ENCODE peak calls at places on chromosome 4, in ten cellular contexts. I is cardiac muscle cell; Y is SK-N-SH; E is heart right ventricle; U is CD8-positive, alpha-beta T cell; A is thyroid gland; X is sigmoid colon; P is suprapubic skin; H is fibroblast of lung; F is tibial artery. B is an unnamed sample.

GRCh38 chr4:125789018-125789417 is 474.3 kb downstream of the FAT4 start:
- DNase-seq in I (peak; percentile 7), Y (no peak), E (no peak), U (no peak), A (no peak), X (no peak), P (no peak), H (peak; percentile 7), F (no peak), B (no peak)

GRCh38 chr4:4837921-4838601 is 21.4 kb upstream of the MSX1 start:
- DNase-seq in I (no peak), Y (no peak), E (no peak), U (no peak), A (no peak), X (no peak), P (peak; percentile 50), H (peak; percentile 62), F (no peak), B (no peak)

GRCh38 chr4:183256756-183257385 is 63.2 kb downstream of the CLDN22 start:
- DNase-seq in I (peak; percentile 68), Y (peak; percentile 70), E (peak; percentile 59), U (peak; percentile 35), A (peak; percentile 42), X (peak; percentile 73), P (no peak), H (peak; percentile 37), F (peak; percentile 60), B (peak; percentile 70)

GRCh38 chr4:3294401-3295241 is 1.8 kb downstream of the RGS12 start:
- DNase-seq in I (no peak), Y (no peak), E (no peak), U (no peak), A (peak; percentile 1), X (no peak), P (peak; percentile 80), H (no peak), F (no peak), B (peak; percentile 69)

GRCh38 chr4:95798727-95799126 is 41.2 kb upstream of the PDHA2 start:
- DNase-seq in I (no peak), Y (no peak), E (no peak), U (no peak), A (no peak), X (no peak), P (no peak), H (no peak), F (no peak), B (no peak)

GRCh38 chr4:113116414-113117345 is 67.2 kb downstream of the ANK2 start:
- DNase-seq in I (peak; percentile 3), Y (no peak), E (no peak), U (no peak), A (peak; percentile 33), X (no peak), P (no peak), H (peak; percentile 21), F (no peak), B (peak; percentile 44)

GRCh38 chr4:16626945-16627344 is 271.5 kb downstream of the LDB2 start:
- DNase-seq in I (peak; percentile 95), Y (no peak), E (no peak), U (no peak), A (no peak), X (no peak), P (peak; percentile 81), H (peak; percentile 97), F (peak; percentile 64), B (no peak)

GRCh38 chr4:147813107-147813773 is 81.4 kb downstream of the ARHGAP10 start:
- DNase-seq in I (no peak), Y (no peak), E (no peak), U (no peak), A (no peak), X (no peak), P (no peak), H (no peak), F (no peak), B (no peak)

GRCh38 chr4:67104145-67104544 is 441.2 kb downstream of the CENPC start:
- DNase-seq in I (no peak), Y (no peak), E (no peak), U (no peak), A (no peak), X (no peak), P (no peak), H (no peak), F (no peak), B (no peak)

GRCh38 chr4:26613242-26613641 is 29.4 kb downstream of the TBC1D19 start:
- DNase-seq in I (no peak), Y (no peak), E (no peak), U (no peak), A (no peak), X (no peak), P (no peak), H (no peak), F (no peak), B (no peak)

GRCh38 chr4:131006388-131006787 is 1910.4 kb downstream of the C4orf33 start:
- DNase-seq in I (no peak), Y (no peak), E (no peak), U (no peak), A (no peak), X (no peak), P (no peak), H (no peak), F (no peak), B (no peak)

GRCh38 chr4:18695733-18696527 is 674.4 kb upstream of the LCORL start:
- DNase-seq in I (no peak), Y (no peak), E (no peak), U (no peak), A (no peak), X (no peak), P (no peak), H (no peak), F (no peak), B (no peak)

GRCh38 chr4:143784567-143784966 is 84.1 kb upstream of the FREM3 start:
- DNase-seq in I (no peak), Y (no peak), E (no peak), U (no peak), A (no peak), X (no peak), P (no peak), H (no peak), F (no peak), B (no peak)

GRCh38 chr4:175035907-175036306 is 117.7 kb downstream of the ADAM29 start:
- DNase-seq in I (no peak), Y (no peak), E (no peak), U (no peak), A (no peak), X (no peak), P (no peak), H (peak; percentile 72), F (no peak), B (no peak)

GRCh38 chr4:110411599-110412011 is 64.3 kb upstream of the ENPEP start:
- DNase-seq in I (no peak), Y (peak; percentile 26), E (no peak), U (no peak), A (no peak), X (no peak), P (no peak), H (no peak), F (no peak), B (no peak)

GRCh38 chr4:121690001-121690400 is 6.8 kb downstream of the ANXA5 start:
- DNase-seq in I (peak; percentile 39), Y (no peak), E (no peak), U (no peak), A (no peak), X (no peak), P (no peak), H (peak; percentile 87), F (no peak), B (no peak)

GRCh38 chr4:140150636-140150885 is 3.4 kb downstream of the MAML3 start:
- DNase-seq in I (no peak), Y (no peak), E (no peak), U (no peak), A (no peak), X (peak; percentile 94), P (peak; percentile 92), H (no peak), F (peak; percentile 88), B (no peak)

GRCh38 chr4:186134254-186134653 is 29.8 kb downstream of the FAM149A start:
- DNase-seq in I (no peak), Y (no peak), E (no peak), U (no peak), A (no peak), X (no peak), P (no peak), H (no peak), F (no peak), B (no peak)

GRCh38 chr4:72786401-72786990 is 217.5 kb upstream of the ADAMTS3 start:
- DNase-seq in I (peak; percentile 13), Y (no peak), E (no peak), U (no peak), A (no peak), X (no peak), P (no peak), H (peak; percentile 25), F (no peak), B (no peak)

GRCh38 chr4:1171306-1172227 is 816 bp downstream of the SPON2 start:
- DNase-seq in I (peak; percentile 45), Y (peak; percentile 68), E (no peak), U (peak; percentile 53), A (peak; percentile 31), X (peak; percentile 71), P (no peak), H (no peak), F (peak; percentile 25), B (peak; percentile 80)
- TF ChIP-seq CTCF in I (no peak), Y (no peak), E (no peak), U (no peak), A (no peak), X (no peak), P (no peak), H (no peak), F (no peak), B (no peak)

DNA sequence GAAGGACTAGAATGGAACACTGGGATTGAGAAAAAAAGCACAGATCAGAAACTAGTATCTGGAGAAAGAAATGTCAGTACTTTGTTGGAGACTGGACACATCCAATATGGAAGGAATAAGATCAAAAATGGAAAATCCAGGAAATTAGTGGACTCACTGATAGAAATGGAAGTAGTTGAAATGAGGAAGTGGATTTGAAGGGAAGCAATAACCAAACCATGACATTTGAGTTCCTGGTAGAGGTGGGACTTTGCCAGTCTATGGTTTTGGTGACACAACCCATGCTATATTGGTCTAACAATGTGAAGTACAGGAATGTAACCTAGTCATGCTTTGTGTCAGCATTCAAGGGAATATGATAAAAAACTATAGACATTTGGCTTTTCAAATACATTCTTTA is 112.8 kb downstream of the TMA16 start:
- DNase-seq in I (no peak), Y (no peak), E (no peak), U (no peak), A (no peak), X (no peak), P (no peak), H (peak; percentile 22), F (no peak), B (no peak)
- H3K4me1 ChIP-seq in I (no peaks in the 10 kb centered on the region), Y (no peaks in the 10 kb centered on the region), E (no peaks in the 10 kb centered on the region), U (no peaks in the 10 kb centered on the region), A (no peaks in the 10 kb centered on the region), X (no peaks in the 10 kb centered on the region), P (no peaks in the 10 kb centered on the region), H (no peaks in the 10 kb centered on the region), F (no peaks in the 10 kb centered on the region), B (no peaks in the 10 kb centered on the region)

GRCh38 chr4:83013931-83014330 is 3.3 kb upstream of the LIN54 start:
- DNase-seq in I (no peak), Y (no peak), E (no peak), U (no peak), A (no peak), X (no peak), P (no peak), H (no peak), F (no peak), B (no peak)
- H3K4me3 ChIP-seq in I (no peak overlapping the region), Y (peak overlapping the region; percentile 65), E (peak overlapping the region; percentile 66), U (no peak overlapping the region), A (peak overlapping the region; percentile 29), X (peak overlapping the region; percentile 87), P (peak overlapping the region; percentile 90), H (peak overlapping the region; percentile 46), F (no peak overlapping the region), B (peak overlapping the region; percentile 99)

GRCh38 chr4:77473509-77473908 is 132.1 kb upstream of the CXCL13 start:
- DNase-seq in I (peak; percentile 38), Y (peak; percentile 15), E (no peak), U (no peak), A (no peak), X (no peak), P (no peak), H (no peak), F (no peak), B (no peak)
- TF ChIP-seq CTCF in I (peak; percentile 56), Y (peak; percentile 51), E (no peak), U (no peak), A (no peak), X (no peak), P (no peak), H (peak; percentile 43), F (no peak), B (peak; percentile 12)

B was measured in kidney.